ENCODE peak calls at places on chromosomes 5 and 9, in seven cellular contexts. B, J, U, A, G, K and H are unnamed samples.

GRCh38 chr9:36597412-36598178 is 24.9 kb downstream of the MELK start:
- DNase-seq in B (no peak), J (no peak), G (no peak), U (peak; percentile 43), K (no peak), A (no peak), H (peak; percentile 9)

GRCh38 chr9:95084254-95084934 is 233.1 kb downstream of the FANCC start:
- DNase-seq in G (no peak), B (no peak), K (no peak), A (no peak), J (no peak), U (no peak), H (no peak)

GRCh38 chr9:121786543-121786948 is 135.1 kb downstream of the DAB2IP start:
- DNase-seq in A (no peak), B (no peak), K (no peak), U (no peak), J (no peak), G (no peak), H (no peak)

GRCh38 chr5:543755-544674 is 19.8 kb upstream of the SLC9A3 start:
- DNase-seq in U (no peak), G (peak; percentile 8), A (peak; percentile 77), J (peak; percentile 42), K (no peak), B (peak; percentile 76), H (no peak)

GRCh38 chr5:180126716-180127681 is 55.4 kb upstream of the RNF130 start:
- DNase-seq in A (peak; percentile 31), B (no peak), U (peak; percentile 47), G (peak; percentile 69), K (no peak), J (no peak), H (peak; percentile 73)

GRCh38 chr9:132511191-132511999 is 71.0 kb upstream of the BARHL1 start:
- DNase-seq in U (no peak), J (no peak), A (no peak), G (no peak), B (no peak), K (no peak), H (no peak)

GRCh38 chr5:176319827-176320554 is 41.6 kb downstream of the KIAA1191 start:
- DNase-seq in B (no peak), G (no peak), K (no peak), J (no peak), A (no peak), U (no peak), H (no peak)

GRCh38 chr9:134488251-134488900 is 153.2 kb upstream of the COL5A1 start:
- DNase-seq in A (no peak), B (no peak), J (no peak), G (no peak), U (no peak), K (no peak), H (no peak)

GRCh38 chr9:95778957-95779356 is 96.5 kb upstream of the ERCC6L2 start:
- DNase-seq in B (no peak), J (no peak), U (no peak), A (peak; percentile 55), K (no peak), G (no peak), H (no peak)

GRCh38 chr5:148913985-148914421 is 87.6 kb downstream of the ADRB2 start:
- DNase-seq in A (no peak), U (no peak), J (no peak), K (no peak), G (no peak), B (no peak), H (no peak)

GRCh38 chr9:5557606-5558587 is 47.6 kb downstream of the PDCD1LG2 start:
- DNase-seq in G (no peak), K (no peak), A (no peak), U (no peak), J (peak; percentile 26), B (no peak), H (no peak)

GRCh38 chr5:149779071-149779470 is 49.0 kb downstream of the PPARGC1B start:
- DNase-seq in G (no peak), B (no peak), U (no peak), J (no peak), A (no peak), K (no peak), H (no peak)

GRCh38 chr9:76926324-76926731 is 20.4 kb upstream of the PRUNE2 start:
- DNase-seq in J (no peak), K (no peak), U (no peak), B (no peak), G (no peak), A (no peak), H (no peak)

GRCh38 chr9:69193685-69194032 is 19.6 kb downstream of the TJP2 start:
- DNase-seq in A (no peak), B (no peak), K (no peak), U (no peak), J (no peak), G (no peak), H (peak; percentile 41)

GRCh38 chr5:141915881-141916336 is 7.8 kb upstream of the DELE1 start:
- DNase-seq in G (peak; percentile 34), U (no peak), K (no peak), A (peak; percentile 42), J (no peak), B (no peak), H (no peak)

GRCh38 chr9:19102631-19103345 is at the start of gene HAUS6:
- DNase-seq in U (peak; percentile 98), A (peak; percentile 98), K (peak; percentile 94), B (peak; percentile 89), J (peak; percentile 96), G (peak; percentile 96), H (peak; percentile 87)
- TF ChIP-seq CTCF in U (peak; percentile 9), A (peak; percentile 35), K (peak; percentile 78), B (peak; percentile 44), J (no peak), G (no peak), H (peak; percentile 45)

GRCh38 chr5:173326501-173326960 is 1.7 kb downstream of the STC2 start:
- DNase-seq in B (no peak), A (no peak), U (no peak), J (no peak), G (no peak), K (no peak), H (no peak)

GRCh38 chr5:173328896-173329369 is 719 bp upstream of the STC2 start:
- DNase-seq in G (peak; percentile 70), J (no peak), B (no peak), A (no peak), K (no peak), U (peak; percentile 81), H (no peak)

GRCh38 chr5:173327948-173328895 is at the start of gene STC2:
- DNase-seq in G (peak; percentile 97), J (peak; percentile 31), U (peak; percentile 93), A (peak; percentile 55), B (peak; percentile 15), K (peak; percentile 62), H (peak; percentile 75)

GRCh38 chr5:173325091-173325698 is 3.0 kb downstream of the STC2 start:
- DNase-seq in B (no peak), A (no peak), K (no peak), G (no peak), J (no peak), U (no peak), H (no peak)

DNA sequence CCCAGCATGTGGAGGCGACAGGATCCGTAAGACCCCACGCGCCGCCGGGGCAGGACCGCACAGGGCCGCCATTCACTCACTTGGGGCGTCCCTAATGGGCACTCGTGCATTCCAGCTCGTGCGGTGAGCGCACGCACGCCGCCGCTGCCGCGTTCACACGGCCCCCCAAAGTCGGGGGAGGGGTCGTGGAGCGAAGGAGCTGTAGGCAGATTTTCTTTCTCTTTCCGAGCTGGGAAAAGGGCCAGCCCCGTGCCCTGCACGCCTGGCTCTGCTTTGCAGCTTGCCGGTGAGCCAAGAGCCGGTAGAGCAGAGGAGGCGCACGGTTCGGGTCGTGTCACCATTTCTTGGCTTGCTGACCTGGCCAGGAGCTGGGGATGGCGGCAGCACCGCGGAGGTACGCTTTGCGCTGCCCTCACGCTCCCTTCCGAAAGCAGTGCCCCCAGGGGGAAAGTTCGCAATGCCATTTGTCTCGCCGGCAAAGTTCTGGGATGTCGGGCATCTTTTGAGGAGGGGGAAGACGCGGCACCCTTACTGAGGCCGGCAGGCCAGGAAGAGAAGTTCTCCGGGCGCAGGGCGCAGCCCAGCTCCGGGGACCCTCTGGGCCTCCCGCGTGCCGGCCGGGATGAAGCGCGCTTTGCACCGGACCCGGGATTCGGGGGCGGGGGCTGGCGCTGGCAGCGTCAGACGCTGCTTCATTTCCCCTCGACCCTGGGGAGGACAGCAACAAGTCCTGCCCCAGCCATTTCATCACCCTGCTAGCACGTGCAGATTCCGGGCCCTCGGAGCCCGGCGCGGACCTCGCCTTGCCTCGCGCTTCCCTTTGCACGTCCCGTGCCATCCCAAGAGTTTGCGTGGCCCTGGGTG is 898 bp downstream of the STC2 start:
- DNase-seq in G (no peak), J (no peak), A (no peak), B (no peak), K (no peak), U (peak; percentile 52), H (peak; percentile 32)
- TF ChIP-seq CTCF in G (no peak), J (no peak), A (no peak), B (no peak), K (no peak), U (no peak), H (no peak)

GRCh38 chr9:130215341-130216119 is 43.3 kb downstream of the NCS1 start:
- DNase-seq in B (no peak), U (no peak), J (no peak), G (no peak), A (no peak), K (no peak), H (no peak)
- TF ChIP-seq CTCF in B (no peak), U (no peak), J (no peak), G (no peak), A (no peak), K (no peak), H (no peak)

GRCh38 chr5:89286320-89286719 is 403.3 kb upstream of the MEF2C start:
- DNase-seq in U (no peak), B (no peak), A (no peak), J (no peak), K (no peak), G (no peak), H (no peak)

GRCh38 chr5:89282038-89282831 is 399.3 kb upstream of the MEF2C start:
- DNase-seq in B (peak; percentile 31), K (no peak), J (no peak), A (no peak), G (no peak), U (no peak), H (no peak)

GRCh38 chr5:89281211-89281610 is 398.2 kb upstream of the MEF2C start:
- DNase-seq in J (no peak), K (no peak), A (no peak), B (no peak), G (no peak), U (no peak), H (no peak)

GRCh38 chr5:89282832-89283510 is 400.0 kb upstream of the MEF2C start:
- DNase-seq in A (no peak), B (no peak), G (no peak), U (peak; percentile 7), K (no peak), J (no peak), H (no peak)

DNA sequence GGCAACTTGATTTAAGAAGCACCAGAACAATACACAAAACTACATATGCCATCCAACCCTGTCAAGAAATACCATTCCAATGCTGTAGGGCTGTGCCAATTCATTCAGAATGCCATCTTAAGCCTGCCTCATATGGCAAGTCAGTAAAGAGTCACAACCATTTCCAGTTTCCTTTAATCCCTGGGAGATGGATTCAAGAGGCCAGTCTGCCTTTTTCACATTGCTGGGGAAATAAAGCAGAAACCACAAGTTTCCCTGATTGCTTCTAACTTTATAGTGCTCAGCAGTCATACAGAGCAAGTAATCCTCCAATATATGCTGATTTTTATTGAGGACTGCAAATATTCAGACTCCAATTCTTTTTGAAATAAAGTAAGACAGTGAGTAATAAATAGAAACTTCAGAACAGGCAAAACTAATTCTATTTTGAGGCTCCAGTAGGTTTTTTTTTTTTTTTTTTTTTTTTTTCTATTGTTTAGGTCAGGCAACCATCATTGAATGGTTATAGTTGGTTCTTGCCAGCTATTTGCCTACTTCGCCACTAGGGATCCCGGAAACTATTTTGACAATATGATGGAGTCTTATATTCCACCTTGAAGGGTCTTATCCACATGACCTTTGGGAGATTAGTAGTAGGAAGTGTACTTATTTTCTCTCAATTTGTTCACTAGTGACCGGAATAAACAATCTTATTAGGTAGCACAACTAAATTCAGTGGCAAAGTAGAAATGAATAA is 400.9 kb upstream of the MEF2C start:
- DNase-seq in J (no peak), U (no peak), G (no peak), K (no peak), A (no peak), B (no peak), H (no peak)
- TF ChIP-seq CTCF in J (no peak), U (no peak), G (no peak), K (no peak), A (no peak), B (no peak), H (peak; percentile 37)